ENCODE peak calls at places on chromosomes 13 and 19, in six cellular contexts. J is PC-3, V is Peyer's patch, L is fibroblast of gingiva, H is neural progenitor cell, W is stromal cell of bone marrow. G is an unnamed sample.

GRCh38 chr19:2758601-2759313 is 18.9 kb upstream of the SLC39A3 start:
- DNase-seq in L (no peak), J (no peak), H (no peak), W (no peak), V (no peak), G (no peak)

GRCh38 chr13:30870049-30870884 is 35.8 kb upstream of the MEDAG start:
- DNase-seq in H (peak; percentile 11), V (no peak), J (peak; percentile 46), W (peak; percentile 99), L (peak; percentile 99), G (peak; percentile 83)

GRCh38 chr13:105847532-105848295 is 687.7 kb downstream of the EFNB2 start:
- DNase-seq in L (no peak), W (no peak), J (peak; percentile 50), H (no peak), V (no peak), G (no peak)

GRCh38 chr19:55156202-55157063 is 1.1 kb downstream of the TNNI3 start:
- DNase-seq in L (peak; percentile 24), H (peak; percentile 97), W (no peak), J (peak; percentile 78), V (no peak), G (peak; percentile 77)

GRCh38 chr19:2332341-2333026 is 4.0 kb downstream of the SPPL2B start:
- DNase-seq in J (no peak), W (no peak), H (no peak), L (no peak), V (peak; percentile 90), G (peak; percentile 58)

GRCh38 chr19:29687244-29687896 is 22.1 kb downstream of the PLEKHF1 start:
- DNase-seq in H (no peak), J (peak; percentile 55), V (no peak), L (peak; percentile 98), W (peak; percentile 99), G (no peak)

GRCh38 chr13:101714195-101714594 is 261.7 kb downstream of the ITGBL1 start:
- DNase-seq in L (no peak), V (no peak), W (no peak), H (no peak), J (no peak), G (no peak)

GRCh38 chr19:34676697-34677385 is at the start of gene SCGB2B2:
- DNase-seq in J (peak; percentile 38), H (no peak), W (no peak), V (peak; percentile 79), L (no peak), G (peak; percentile 55)

GRCh38 chr19:3112375-3113099 is 18.4 kb downstream of the GNA11 start:
- DNase-seq in L (no peak), V (no peak), W (no peak), J (no peak), H (no peak), G (no peak)

GRCh38 chr19:8938576-8938975 is 71.6 kb downstream of the MUC16 start:
- DNase-seq in J (peak; percentile 59), L (no peak), V (no peak), H (no peak), W (no peak), G (no peak)

GRCh38 chr13:94382520-94382919 is 97.0 kb downstream of the DCT start:
- DNase-seq in L (no peak), W (no peak), J (no peak), V (no peak), H (no peak), G (no peak)

GRCh38 chr19:12721656-12722565 is 1.8 kb downstream of the TNPO2 start:
- DNase-seq in W (peak; percentile 29), H (peak; percentile 94), V (peak; percentile 52), L (peak; percentile 74), J (peak; percentile 51), G (peak; percentile 81)

GRCh38 chr19:40716031-40716654 is 543 bp downstream of the COQ8B start:
- DNase-seq in W (no peak), H (no peak), L (no peak), J (peak; percentile 91), V (peak; percentile 16), G (peak; percentile 65)

GRCh38 chr13:54301085-54301484 is 1272.5 kb downstream of the OLFM4 start:
- DNase-seq in W (no peak), J (no peak), L (no peak), H (peak; percentile 10), V (no peak), G (no peak)

GRCh38 chr19:57052102-57052501 is 67.7 kb upstream of the USP29 start:
- DNase-seq in H (no peak), W (no peak), J (no peak), V (no peak), L (no peak), G (no peak)

GRCh38 chr19:54206030-54206830 is 5.6 kb downstream of the RPS9 start:
- DNase-seq in V (no peak), W (no peak), L (no peak), H (no peak), J (no peak), G (no peak)